ENCODE peak calls at places on chromosomes 7 and 10, in five cellular contexts. L is Ammon's horn, Q is NB4, Y is kidney epithelial cell, S is HepG2. R is an unnamed sample.

GRCh38 chr7:17325364-17325763 is 26.9 kb downstream of the AHR start:
- DNase-seq in L (no peak), Q (no peak), Y (peak), S (no peak), R (no peak)

GRCh38 chr7:143040209-143040710 is 11.9 kb upstream of the OR6V1 start:
- DNase-seq in L (no peak), Q (no peak), Y (no peak), S (no peak), R (no peak)

GRCh38 chr7:53062796-53063195 is 27.4 kb downstream of the POM121L12 start:
- DNase-seq in L (peak), Q (no peak), Y (no peak), S (no peak), R (no peak)

GRCh38 chr7:24665564-24666294 is 91.5 kb downstream of the GSDME start:
- DNase-seq in L (peak), Q (peak), Y (no peak), S (peak), R (no peak)

GRCh38 chr7:96887426-96887825 is 117.9 kb upstream of the DLX6 start:
- DNase-seq in L (no peak), Q (no peak), Y (no peak), S (no peak), R (no peak)

GRCh38 chr7:105480931-105481330 is 41.1 kb downstream of the PUS7 start:
- DNase-seq in L (no peak), Q (no peak), Y (no peak), S (no peak), R (no peak)

GRCh38 chr7:94338921-94339371 is 55.7 kb upstream of the COL1A2 start:
- DNase-seq in L (no peak), Q (no peak), Y (no peak), S (no peak), R (no peak)

GRCh38 chr7:93575555-93576397 is 1.3 kb upstream of the CALCR start:
- DNase-seq in L (no peak), Q (no peak), Y (no peak), S (no peak), R (no peak)

GRCh38 chr10:133197786-133198185 is 32.2 kb upstream of the UTF1 start:
- DNase-seq in L (no peak), Q (no peak), Y (no peak), S (no peak), R (no peak)

GRCh38 chr7:37187179-37187578 is 261.5 kb downstream of the ELMO1 start:
- DNase-seq in L (no peak), Q (no peak), Y (no peak), S (no peak), R (no peak)

GRCh38 chr7:108464743-108465142 is 8.5 kb upstream of the NRCAM start:
- DNase-seq in L (no peak), Q (no peak), Y (no peak), S (no peak), R (no peak)

GRCh38 chr7:93551063-93551895 is 23.2 kb downstream of the CALCR start:
- DNase-seq in L (peak), Q (peak), Y (peak), S (peak), R (no peak)

R was measured in SW 1271.